ENCODE peak calls at places on chromosomes 3 and 15, in six cellular contexts. A is neural progenitor cell; U is CD8-positive, alpha-beta memory T cell; G is stomach; R is adipocyte; Q is astrocyte. J is an unnamed sample. For H3K36me3 and H3K9me3, the result is how much of the 10 kb centered on the place peaks cover.

GRCh38 chr3:143256416-143256815 is 136.8 kb downstream of the CHST2 start:
- DNase-seq in A (no peak), U (no peak), G (no peak), R (no peak), Q (no peak), J (no peak)

GRCh38 chr3:189270248-189270832 is 98.6 kb downstream of the TPRG1 start:
- DNase-seq in A (peak), U (peak), G (peak), R (peak), Q (peak), J (peak)

GRCh38 chr3:11228041-11228440 is 44.2 kb upstream of the ATG7 start:
- DNase-seq in A (no peak), U (no peak), G (no peak), R (peak), Q (no peak), J (no peak)

GRCh38 chr3:58178528-58179234 is 32.1 kb downstream of the DNASE1L3 start:
- DNase-seq in A (no peak), U (no peak), G (no peak), R (no peak), Q (no peak), J (no peak)

GRCh38 chr15:62035256-62035908 is 24.9 kb downstream of the VPS13C start:
- DNase-seq in A (no peak), U (no peak), G (no peak), R (peak), Q (peak), J (no peak)

GRCh38 chr15:62124176-62124952 is 40.7 kb downstream of the C2CD4B start:
- DNase-seq in A (no peak), U (no peak), G (no peak), R (no peak), Q (peak), J (no peak)

GRCh38 chr3:188554404-188554803 is 400.4 kb downstream of the LPP start:
- DNase-seq in A (no peak), U (no peak), G (no peak), R (peak), Q (peak), J (peak)

GRCh38 chr3:120838441-120839091 is 69.4 kb upstream of the STXBP5L start:
- DNase-seq in A (no peak), U (no peak), G (no peak), R (no peak), Q (no peak), J (no peak)

GRCh38 chr3:134642445-134643149 is 8.2 kb downstream of the KY start:
- DNase-seq in A (no peak), U (no peak), G (peak), R (no peak), Q (no peak), J (no peak)

GRCh38 chr3:31532587-31533168 is at the start of gene STT3B:
- DNase-seq in A (no peak), U (no peak), G (peak), R (peak), Q (peak), J (peak)

GRCh38 chr15:71325461-71325860 is 210.2 kb downstream of the THSD4 start:
- DNase-seq in A (no peak), U (no peak), G (no peak), R (peak), Q (peak), J (no peak)

GRCh38 chr3:136184703-136185102 is 11.4 kb downstream of the MSL2 start:
- DNase-seq in A (no peak), U (no peak), G (no peak), R (peak), Q (no peak), J (no peak)

GRCh38 chr15:78092111-78093041 is at the start of gene SH2D7:
- DNase-seq in A (no peak), U (no peak), G (no peak), R (no peak), Q (peak), J (no peak)

GRCh38 chr3:42961633-42962032 is 17.5 kb upstream of the GASK1A start:
- DNase-seq in A (peak), U (peak), G (peak), R (peak), Q (peak), J (no peak)

DNA sequence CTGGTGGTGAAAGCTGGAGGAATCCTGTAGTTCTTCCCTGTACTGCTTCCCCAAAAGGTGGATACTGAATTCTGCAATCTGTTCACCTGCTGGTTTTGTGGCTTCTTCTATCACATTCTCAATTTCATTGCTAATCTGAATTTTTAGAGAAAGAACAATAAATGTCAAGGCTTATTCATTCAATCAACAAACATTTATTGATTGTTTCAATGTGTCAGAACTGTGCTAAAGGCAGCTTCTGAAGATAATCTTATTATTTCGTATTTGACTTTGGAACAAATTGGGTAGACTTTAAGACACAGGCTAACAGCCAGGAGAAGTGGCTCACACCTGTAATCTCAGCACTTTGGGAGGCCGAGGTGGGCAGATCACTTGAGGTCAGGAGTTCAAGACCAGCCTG is 46.8 kb downstream of the IMPG2 start:
- DNase-seq in A (no peak), U (no peak), G (no peak), R (no peak), Q (no peak), J (no peak)
- H3K36me3 ChIP-seq in A (under half), U (under half), G (under half), R (under half), Q (under half), J (under half)

DNA sequence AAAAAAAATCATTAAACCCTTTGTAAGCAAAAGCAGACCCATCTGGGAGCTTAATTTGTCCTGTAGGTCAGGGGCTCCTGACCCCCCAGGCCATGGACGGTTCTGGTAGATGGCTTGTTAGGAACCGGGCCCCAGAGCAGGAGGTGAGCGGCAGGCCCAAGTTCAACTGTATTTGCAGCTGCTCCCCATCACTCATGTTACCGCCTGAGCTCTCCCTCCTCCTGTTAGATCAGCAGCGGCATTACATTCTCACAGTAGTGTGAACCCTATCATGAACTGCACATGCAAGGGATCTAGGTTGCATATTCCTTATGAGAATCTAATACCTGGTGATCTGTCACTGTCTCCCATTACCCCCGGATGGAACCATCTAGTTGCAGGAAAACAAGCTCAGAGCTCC is 60.7 kb downstream of the FSIP1 start:
- DNase-seq in A (no peak), U (no peak), G (no peak), R (no peak), Q (no peak), J (no peak)
- H3K9me3 ChIP-seq in A (under half), U (under half), G (under half), R (under half), Q (under half), J (under half)

GRCh38 chr3:62493116-62493801 is 119.9 kb upstream of the FEZF2 start:
- DNase-seq in A (peak), U (no peak), G (no peak), R (no peak), Q (no peak), J (no peak)
- H3K36me3 ChIP-seq in A (under half), U (under half), G (under half), R (under half), Q (under half), J (under half)

GRCh38 chr15:92069308-92070244 is 216.1 kb downstream of the SLCO3A1 start:
- DNase-seq in A (no peak), U (no peak), G (peak), R (peak), Q (peak), J (peak)

GRCh38 chr15:92074161-92074560 is 220.7 kb downstream of the SLCO3A1 start:
- DNase-seq in A (no peak), U (no peak), G (no peak), R (no peak), Q (no peak), J (no peak)

GRCh38 chr15:92073044-92073785 is 219.7 kb downstream of the SLCO3A1 start:
- DNase-seq in A (no peak), U (no peak), G (no peak), R (no peak), Q (peak), J (no peak)

GRCh38 chr15:92068121-92068520 is 214.6 kb downstream of the SLCO3A1 start:
- DNase-seq in A (no peak), U (no peak), G (no peak), R (no peak), Q (peak), J (no peak)

DNA sequence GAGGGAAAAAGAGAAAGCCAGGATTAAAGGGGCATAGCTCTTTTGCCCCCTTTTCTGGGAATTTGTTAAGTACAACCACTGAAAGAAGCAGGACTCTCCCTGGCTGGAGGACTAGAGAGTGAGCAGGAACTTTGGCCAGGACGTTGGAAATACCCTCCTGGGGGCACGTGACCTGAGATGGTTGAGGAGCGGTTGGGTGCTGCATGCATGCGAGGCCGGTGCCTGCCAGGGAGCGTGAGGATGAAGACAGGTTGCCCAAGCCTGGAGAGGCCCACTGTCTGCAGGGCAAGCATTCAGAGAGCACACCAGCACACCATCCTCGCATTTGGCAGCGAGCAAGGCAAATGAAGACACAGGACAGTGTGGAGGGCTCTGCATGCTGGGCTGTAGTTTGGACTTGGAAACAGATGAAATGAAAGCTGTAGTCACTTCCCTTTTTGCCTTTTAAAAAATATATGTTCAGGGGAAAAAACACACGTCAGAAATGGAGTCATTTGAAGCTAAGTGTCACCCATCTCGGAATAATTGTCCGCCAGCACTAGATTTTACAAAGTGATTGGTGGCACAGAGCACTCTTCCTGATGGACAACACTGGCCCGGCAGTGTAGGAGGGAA is 217.6 kb downstream of the SLCO3A1 start:
- DNase-seq in A (no peak), U (no peak), G (no peak), R (no peak), Q (no peak), J (no peak)
- H3K9me3 ChIP-seq in A (under half), U (under half), G (under half), R (under half), Q (under half), J (under half)

GRCh38 chr3:66398228-66399025 is 102.4 kb downstream of the LRIG1 start:
- DNase-seq in A (no peak), U (no peak), G (no peak), R (no peak), Q (no peak), J (no peak)
- H3K36me3 ChIP-seq in A (under half), U (under half), G (half or more), R (under half), Q (under half), J (under half)

GRCh38 chr3:118204052-118204451 is 830.6 kb downstream of the IGSF11 start:
- DNase-seq in A (no peak), U (no peak), G (no peak), R (no peak), Q (no peak), J (no peak)
- H3K9me3 ChIP-seq in A (under half), U (under half), G (under half), R (under half), Q (under half), J (under half)

GRCh38 chr3:65479967-65480366 is 558.8 kb downstream of the MAGI1 start:
- DNase-seq in A (no peak), U (no peak), G (no peak), R (no peak), Q (no peak), J (no peak)

GRCh38 chr3:65484964-65485363 is 553.8 kb downstream of the MAGI1 start:
- DNase-seq in A (no peak), U (no peak), G (no peak), R (no peak), Q (no peak), J (no peak)

GRCh38 chr3:65483475-65483874 is 555.2 kb downstream of the MAGI1 start:
- DNase-seq in A (peak), U (no peak), G (peak), R (no peak), Q (peak), J (no peak)

GRCh38 chr3:65479118-65479517 is 559.6 kb downstream of the MAGI1 start:
- DNase-seq in A (no peak), U (no peak), G (no peak), R (no peak), Q (no peak), J (no peak)

DNA sequence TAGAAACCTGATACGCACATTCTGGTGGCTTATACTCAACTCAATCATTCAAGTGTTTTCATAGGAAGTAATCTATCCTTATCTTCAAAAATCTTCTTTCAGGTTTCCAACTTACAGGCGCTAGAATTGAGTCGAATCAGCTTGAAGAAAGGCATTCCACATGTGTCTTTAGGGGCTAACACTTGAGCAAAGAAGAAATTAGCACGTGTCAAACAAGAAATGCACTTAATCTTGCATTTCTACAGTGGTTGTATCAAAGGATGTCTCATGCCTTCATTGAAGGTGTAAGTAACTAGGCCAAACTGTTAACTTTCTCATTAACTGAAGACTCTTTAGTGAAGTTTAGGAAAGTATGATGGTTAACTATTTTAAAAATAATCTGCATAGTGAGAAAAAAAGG is 557.6 kb downstream of the MAGI1 start:
- DNase-seq in A (no peak), U (no peak), G (no peak), R (no peak), Q (no peak), J (no peak)
- H3K36me3 ChIP-seq in A (under half), U (under half), G (under half), R (under half), Q (under half), J (under half)

GRCh38 chr15:58026552-58026951 is 39.0 kb downstream of the ALDH1A2 start:
- DNase-seq in A (no peak), U (no peak), G (no peak), R (no peak), Q (no peak), J (no peak)
- H3K9me3 ChIP-seq in A (under half), U (under half), G (under half), R (half or more), Q (under half), J (under half)